ENCODE peak calls at places on chromosomes 7 and 10, in ten cellular contexts. N is GM12865, A is nephron progenitor cell, E is H1, O is HFF-Myc, C is A549, L is fibroblast of pulmonary artery, S is BJ, X is neural crest cell, D is GM23338. Q is an unnamed sample.

GRCh38 chr10:114413398-114413797 is 9.1 kb upstream of the AFAP1L2 start:
- DNase-seq in N (no peak), A (no peak), E (no peak), O (no peak), C (peak), L (no peak), S (no peak), X (no peak), D (no peak), Q (no peak)

GRCh38 chr10:34217524-34217923 is 597.6 kb downstream of the PARD3 start:
- DNase-seq in N (no peak), A (no peak), E (no peak), O (no peak), C (no peak), L (no peak), S (no peak), X (no peak), D (no peak), Q (no peak)

GRCh38 chr10:91162495-91163268 is 57.8 kb upstream of the PCGF5 start:
- DNase-seq in N (peak), A (peak), E (peak), O (no peak), C (peak), L (peak), S (no peak), X (peak), D (peak), Q (peak)

GRCh38 chr10:52517017-52517416 is 202.9 kb downstream of the DKK1 start:
- DNase-seq in N (no peak), A (peak), E (no peak), O (no peak), C (no peak), L (no peak), S (no peak), X (peak), D (peak), Q (no peak)

GRCh38 chr10:104049497-104050250 is 36.0 kb downstream of the COL17A1 start:
- DNase-seq in N (no peak), A (no peak), E (no peak), O (no peak), C (peak), L (peak), S (no peak), X (no peak), D (no peak), Q (no peak)

GRCh38 chr7:100437150-100438100 is 1.1 kb upstream of the PPP1R35 start:
- DNase-seq in N (no peak), A (no peak), E (no peak), O (no peak), C (no peak), L (no peak), S (no peak), X (no peak), D (no peak), Q (no peak)

GRCh38 chr7:17234398-17235021 is 63.9 kb upstream of the AHR start:
- DNase-seq in N (peak), A (no peak), E (no peak), O (peak), C (peak), L (peak), S (peak), X (no peak), D (peak), Q (peak)

GRCh38 chr10:48612241-48612943 is 7.5 kb upstream of the ARHGAP22 start:
- DNase-seq in N (no peak), A (no peak), E (no peak), O (no peak), C (no peak), L (no peak), S (no peak), X (no peak), D (no peak), Q (no peak)

GRCh38 chr7:2873146-2873545 is 29.0 kb upstream of the GNA12 start:
- DNase-seq in N (no peak), A (no peak), E (no peak), O (no peak), C (no peak), L (peak), S (no peak), X (no peak), D (no peak), Q (peak)

GRCh38 chr10:77532068-77532467 is 105.5 kb downstream of the KCNMA1 start:
- DNase-seq in N (peak), A (no peak), E (no peak), O (no peak), C (no peak), L (peak), S (peak), X (no peak), D (no peak), Q (no peak)

GRCh38 chr7:116525298-116525912 is 569 bp downstream of the CAV1 start:
- DNase-seq in N (peak), A (peak), E (no peak), O (no peak), C (no peak), L (peak), S (no peak), X (peak), D (peak), Q (peak)

GRCh38 chr10:49656845-49657493 is 22.5 kb upstream of the C10orf53 start:
- DNase-seq in N (no peak), A (no peak), E (no peak), O (no peak), C (no peak), L (no peak), S (no peak), X (no peak), D (no peak), Q (no peak)

GRCh38 chr10:63228237-63228636 is 95.1 kb downstream of the NRBF2 start:
- DNase-seq in N (no peak), A (no peak), E (no peak), O (no peak), C (no peak), L (no peak), S (no peak), X (no peak), D (no peak), Q (no peak)

GRCh38 chr10:36048236-36048635 is 406.1 kb upstream of the FZD8 start:
- DNase-seq in N (no peak), A (no peak), E (no peak), O (no peak), C (no peak), L (no peak), S (no peak), X (no peak), D (no peak), Q (no peak)

GRCh38 chr7:152519290-152519689 is 83.5 kb upstream of the KMT2C start:
- DNase-seq in N (no peak), A (no peak), E (no peak), O (no peak), C (no peak), L (no peak), S (no peak), X (no peak), D (no peak), Q (no peak)

GRCh38 chr10:1603181-1603580 is 134.1 kb downstream of the ADARB2 start:
- DNase-seq in N (no peak), A (no peak), E (no peak), O (no peak), C (no peak), L (no peak), S (no peak), X (no peak), D (no peak), Q (no peak)

GRCh38 chr7:156932006-156932405 is 17.5 kb upstream of the NOM1 start:
- DNase-seq in N (no peak), A (no peak), E (no peak), O (no peak), C (peak), L (peak), S (no peak), X (no peak), D (no peak), Q (no peak)

GRCh38 chr10:34236927-34237326 is 578.2 kb downstream of the PARD3 start:
- DNase-seq in N (no peak), A (no peak), E (no peak), O (peak), C (no peak), L (no peak), S (no peak), X (no peak), D (no peak), Q (no peak)

GRCh38 chr10:69654376-69654775 is 24.3 kb downstream of the FAM241B start:
- DNase-seq in N (no peak), A (no peak), E (no peak), O (no peak), C (no peak), L (no peak), S (no peak), X (no peak), D (no peak), Q (no peak)

GRCh38 chr10:108598831-108599230 is 1324.5 kb downstream of the XPNPEP1 start:
- DNase-seq in N (no peak), A (no peak), E (no peak), O (no peak), C (no peak), L (no peak), S (no peak), X (no peak), D (no peak), Q (no peak)

GRCh38 chr7:67754651-67755050 is 758.0 kb downstream of the TYW1 start:
- DNase-seq in N (no peak), A (no peak), E (no peak), O (no peak), C (no peak), L (peak), S (no peak), X (no peak), D (no peak), Q (no peak)

GRCh38 chr10:100874702-100875483 is 37.9 kb upstream of the SLF2 start:
- DNase-seq in N (no peak), A (no peak), E (no peak), O (no peak), C (no peak), L (no peak), S (no peak), X (no peak), D (no peak), Q (no peak)

GRCh38 chr10:94496010-94496409 is 49.6 kb upstream of the HELLS start:
- DNase-seq in N (peak), A (no peak), E (no peak), O (no peak), C (no peak), L (peak), S (no peak), X (no peak), D (no peak), Q (peak)

GRCh38 chr7:143480501-143480900 is 2.8 kb downstream of the TAS2R41 start:
- DNase-seq in N (no peak), A (no peak), E (no peak), O (no peak), C (no peak), L (no peak), S (peak), X (no peak), D (no peak), Q (no peak)

GRCh38 chr7:79506481-79506880 is 53.0 kb upstream of the MAGI2 start:
- DNase-seq in N (no peak), A (peak), E (no peak), O (no peak), C (no peak), L (peak), S (no peak), X (no peak), D (peak), Q (no peak)

GRCh38 chr10:44306147-44306710 is 78.7 kb downstream of the CXCL12 start:
- DNase-seq in N (no peak), A (no peak), E (no peak), O (no peak), C (no peak), L (peak), S (peak), X (no peak), D (no peak), Q (no peak)

GRCh38 chr10:78852856-78853255 is 215.9 kb upstream of the ZMIZ1 start:
- DNase-seq in N (peak), A (peak), E (peak), O (no peak), C (peak), L (peak), S (no peak), X (no peak), D (peak), Q (peak)

GRCh38 chr7:1915956-1916620 is 246.0 kb downstream of the ELFN1 start:
- DNase-seq in N (no peak), A (no peak), E (no peak), O (no peak), C (no peak), L (no peak), S (no peak), X (no peak), D (no peak), Q (no peak)

GRCh38 chr10:22230331-22230833 is 12.6 kb upstream of the EBLN1 start:
- DNase-seq in N (peak), A (peak), E (no peak), O (peak), C (peak), L (peak), S (no peak), X (no peak), D (peak), Q (peak)

GRCh38 chr7:104906546-104906945 is 107.5 kb upstream of the KMT2E start:
- DNase-seq in N (no peak), A (no peak), E (no peak), O (no peak), C (no peak), L (no peak), S (no peak), X (no peak), D (no peak), Q (no peak)

GRCh38 chr10:6907877-6908530 is 327.9 kb upstream of the PRKCQ start:
- DNase-seq in N (no peak), A (no peak), E (no peak), O (no peak), C (no peak), L (no peak), S (no peak), X (no peak), D (no peak), Q (no peak)

GRCh38 chr7:30813466-30813865 is 42.2 kb downstream of the MINDY4 start:
- DNase-seq in N (no peak), A (no peak), E (no peak), O (no peak), C (no peak), L (no peak), S (no peak), X (no peak), D (no peak), Q (no peak)

GRCh38 chr10:119357389-119358139 is 150.2 kb downstream of the GRK5 start:
- DNase-seq in N (no peak), A (no peak), E (no peak), O (no peak), C (no peak), L (no peak), S (no peak), X (no peak), D (no peak), Q (no peak)

DNA sequence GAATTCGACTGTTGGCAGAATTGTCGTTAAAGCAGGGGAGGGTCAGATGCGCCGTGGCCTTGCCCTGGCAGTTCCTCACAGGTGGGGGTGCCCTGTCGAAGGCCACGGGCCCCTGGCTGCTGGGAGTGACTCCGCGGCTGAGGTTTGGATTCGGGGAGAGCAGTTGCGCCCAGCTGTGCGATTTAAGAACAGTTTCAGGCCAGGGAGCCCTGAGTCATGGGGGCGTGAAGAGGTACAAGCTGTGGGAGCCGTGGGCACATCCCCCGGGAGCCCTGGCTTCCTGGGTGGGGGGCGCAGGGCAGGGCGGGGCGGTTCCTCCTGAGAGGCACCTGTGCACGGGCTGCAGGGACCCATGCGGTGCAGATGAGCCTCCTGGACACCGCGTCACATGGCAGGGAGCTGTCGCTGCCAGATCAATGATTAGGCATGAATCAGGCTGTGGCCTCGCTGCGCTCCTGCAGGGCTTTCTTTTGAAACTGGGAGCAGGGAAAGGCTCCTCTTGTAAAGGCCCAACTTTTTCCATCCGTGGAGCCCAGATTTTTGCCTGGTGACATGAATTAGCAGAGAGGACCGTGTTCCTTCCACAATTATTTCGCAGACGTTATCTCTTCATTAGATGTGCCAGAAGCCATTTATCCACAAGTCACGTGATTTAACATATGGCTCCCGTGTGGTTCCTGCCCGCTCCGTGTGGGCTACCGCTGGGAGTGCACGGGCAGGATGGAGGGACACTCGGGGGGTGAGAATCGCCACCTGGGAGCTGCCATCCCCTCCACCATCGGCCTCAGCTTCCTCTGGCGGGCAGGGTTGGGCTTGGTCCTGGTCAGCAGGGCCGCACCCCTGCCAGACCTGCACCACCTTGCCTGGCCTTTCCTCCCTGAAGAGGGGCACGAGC is 918 bp downstream of the PWWP2B start:
- DNase-seq in N (peak), A (no peak), E (no peak), O (no peak), C (no peak), L (peak), S (no peak), X (no peak), D (peak), Q (no peak)
- TF ChIP-seq CTCF in N (no peak), A (no peak), E (no peak), O (no peak), C (no peak), L (no peak), S (no peak), X (peak), D (no peak), Q (no peak)

DNA sequence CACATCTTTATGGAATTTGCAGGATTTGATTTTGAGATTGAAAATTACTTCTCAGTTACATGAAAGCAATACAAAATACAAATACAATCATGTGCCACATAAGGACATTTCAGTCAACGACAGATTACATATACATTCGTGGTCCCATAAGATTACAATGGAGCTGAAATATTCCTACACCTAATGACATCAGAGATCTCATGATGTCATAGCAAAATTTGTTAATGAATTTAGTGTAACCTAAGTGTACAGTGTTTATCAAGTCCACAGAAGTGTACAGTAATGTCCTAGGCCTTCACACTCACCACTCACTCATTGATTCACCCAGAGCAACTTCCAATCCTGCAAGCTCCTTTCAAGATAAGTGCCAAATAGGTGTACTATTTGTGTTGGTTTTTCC is 126.5 kb downstream of the GPAM start:
- DNase-seq in N (no peak), A (no peak), E (no peak), O (no peak), C (no peak), L (no peak), S (no peak), X (no peak), D (no peak), Q (no peak)
- TF ChIP-seq CTCF in N (no peak), A (no peak), E (no peak), O (no peak), C (no peak), L (no peak), S (no peak), X (no peak), D (no peak), Q (no peak)

GRCh38 chr7:84998665-84999064 is 188.2 kb downstream of the SEMA3D start:
- DNase-seq in N (no peak), A (no peak), E (no peak), O (no peak), C (no peak), L (no peak), S (no peak), X (no peak), D (peak), Q (no peak)
- TF ChIP-seq CTCF in N (no peak), A (peak), E (no peak), O (peak), C (no peak), L (no peak), S (no peak), X (peak), D (no peak), Q (no peak)

GRCh38 chr7:130040576-130040975 is 10.6 kb downstream of the ZC3HC1 start:
- DNase-seq in N (no peak), A (no peak), E (no peak), O (no peak), C (no peak), L (no peak), S (no peak), X (no peak), D (no peak), Q (no peak)

GRCh38 chr7:130032698-130033097 is 18.5 kb downstream of the ZC3HC1 start:
- DNase-seq in N (no peak), A (no peak), E (no peak), O (no peak), C (no peak), L (no peak), S (no peak), X (no peak), D (no peak), Q (no peak)

GRCh38 chr7:130037703-130038102 is 13.5 kb downstream of the ZC3HC1 start:
- DNase-seq in N (no peak), A (no peak), E (no peak), O (no peak), C (no peak), L (peak), S (no peak), X (no peak), D (no peak), Q (no peak)
- TF ChIP-seq CTCF in N (peak), A (no peak), E (no peak), O (no peak), C (peak), L (peak), S (peak), X (peak), D (no peak), Q (no peak)

DNA sequence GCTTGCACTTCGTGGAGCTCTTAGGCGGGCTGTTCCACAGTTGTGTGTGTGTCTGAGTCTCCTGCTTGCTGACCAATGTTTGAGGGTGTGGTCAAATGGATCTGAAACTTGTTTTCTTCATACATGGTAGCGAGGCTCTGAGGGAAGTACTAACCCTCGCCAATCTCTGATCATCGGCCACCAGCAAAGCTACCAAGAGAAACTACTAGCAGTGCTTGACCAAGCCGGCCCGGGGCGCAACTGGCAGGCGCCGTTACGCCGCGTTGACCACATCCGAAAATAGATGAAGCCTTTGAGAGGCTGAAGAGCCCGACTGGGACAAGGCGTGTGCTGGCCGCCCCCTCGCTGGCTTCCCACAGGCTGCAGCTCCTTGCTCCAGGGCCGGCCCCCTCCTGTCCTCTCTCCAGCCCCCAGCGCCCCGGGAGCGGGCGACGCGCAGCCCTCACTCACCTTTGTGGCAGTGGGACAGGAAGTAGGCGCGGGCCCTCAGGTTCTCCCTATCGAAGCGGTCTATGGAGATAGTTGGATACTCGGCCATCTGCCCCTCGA is 370 bp downstream of the DCLRE1C start:
- DNase-seq in N (peak), A (peak), E (no peak), O (peak), C (peak), L (peak), S (no peak), X (no peak), D (peak), Q (peak)
- TF ChIP-seq CTCF in N (no peak), A (no peak), E (no peak), O (no peak), C (no peak), L (peak), S (peak), X (no peak), D (no peak), Q (no peak)